ENCODE peak calls at places on chromosomes 4 and X, in nine cellular contexts. E is SK-N-SH, S is suprapubic skin, R is stomach, Y is GM23338, J is endothelial cell of umbilical vein, A is breast epithelium, C is K562, F is sigmoid colon. N is an unnamed sample. For H3K4me1, the result is how much of the 10 kb centered on the place peaks cover.

GRCh38 chr4:40185830-40186664 is 10.8 kb upstream of the RHOH start:
- DNase-seq in E (no peak), S (no peak), R (no peak), Y (no peak), J (no peak), A (no peak), C (no peak), F (no peak), N (no peak)

GRCh38 chrX:98627645-98628044 is 1743.9 kb downstream of the RPA4 start:
- DNase-seq in E (no peak), S (no peak), R (no peak), Y (no peak), J (no peak), A (no peak), C (no peak), F (no peak), N (no peak)

GRCh38 chr4:78293348-78293747 is 236.2 kb downstream of the FRAS1 start:
- DNase-seq in E (no peak), S (no peak), R (no peak), Y (no peak), J (no peak), A (no peak), C (no peak), F (no peak), N (no peak)

GRCh38 chr4:185346975-185347601 is 48.6 kb downstream of the LRP2BP start:
- DNase-seq in E (no peak), S (no peak), R (no peak), Y (no peak), J (no peak), A (no peak), C (no peak), F (no peak), N (no peak)

GRCh38 chr4:151584101-151584500 is 175.1 kb downstream of the FHIP1A start:
- DNase-seq in E (no peak), S (no peak), R (no peak), Y (no peak), J (no peak), A (no peak), C (no peak), F (no peak), N (no peak)

GRCh38 chr4:111960241-111960667 is 185.0 kb upstream of the FAM241A start:
- DNase-seq in E (no peak), S (no peak), R (no peak), Y (no peak), J (peak), A (no peak), C (no peak), F (no peak), N (no peak)

GRCh38 chrX:24479924-24480722 is 15.0 kb downstream of the PDK3 start:
- DNase-seq in E (no peak), S (no peak), R (no peak), Y (no peak), J (peak), A (no peak), C (no peak), F (no peak), N (peak)

GRCh38 chrX:101160001-101160400 is 59.6 kb upstream of the DRP2 start:
- DNase-seq in E (no peak), S (no peak), R (no peak), Y (no peak), J (no peak), A (no peak), C (no peak), F (no peak), N (no peak)

GRCh38 chrX:109596015-109596414 is 29.0 kb downstream of the KCNE5 start:
- DNase-seq in E (no peak), S (no peak), R (no peak), Y (no peak), J (no peak), A (no peak), C (no peak), F (no peak), N (no peak)

GRCh38 chrX:15751160-15751819 is 13.2 kb downstream of the CA5B start:
- DNase-seq in E (no peak), S (no peak), R (no peak), Y (no peak), J (peak), A (no peak), C (no peak), F (no peak), N (no peak)
- H3K27ac ChIP-seq in E (no peak), S (peak), R (no peak), Y (no peak), J (no peak), A (peak), C (no peak), F (peak), N (peak)

GRCh38 chrX:2692221-2693122 is 1.4 kb downstream of the CD99 start:
- DNase-seq in E (peak), S (peak), R (peak), Y (peak), J (peak), A (no peak), C (peak), F (no peak), N (peak)

GRCh38 chrX:2689773-2690666 is 1.1 kb upstream of the CD99 start:
- DNase-seq in E (peak), S (no peak), R (no peak), Y (peak), J (no peak), A (no peak), C (no peak), F (no peak), N (peak)

GRCh38 chrX:2691543-2692220 is 587 bp downstream of the CD99 start:
- DNase-seq in E (no peak), S (peak), R (peak), Y (peak), J (peak), A (no peak), C (peak), F (peak), N (peak)

GRCh38 chrX:2693123-2693438 is 2.0 kb downstream of the CD99 start:
- DNase-seq in E (no peak), S (no peak), R (no peak), Y (no peak), J (no peak), A (no peak), C (no peak), F (no peak), N (peak)

GRCh38 chrX:2690856-2691542 is at the start of gene CD99:
- DNase-seq in E (peak), S (peak), R (peak), Y (peak), J (peak), A (peak), C (peak), F (peak), N (peak)
- TF ChIP-seq POLR2AphosphoS5 in E (no peak), S (peak), R (peak), Y (peak), J (peak), A (peak), C (no peak), F (peak), N (peak)

DNA sequence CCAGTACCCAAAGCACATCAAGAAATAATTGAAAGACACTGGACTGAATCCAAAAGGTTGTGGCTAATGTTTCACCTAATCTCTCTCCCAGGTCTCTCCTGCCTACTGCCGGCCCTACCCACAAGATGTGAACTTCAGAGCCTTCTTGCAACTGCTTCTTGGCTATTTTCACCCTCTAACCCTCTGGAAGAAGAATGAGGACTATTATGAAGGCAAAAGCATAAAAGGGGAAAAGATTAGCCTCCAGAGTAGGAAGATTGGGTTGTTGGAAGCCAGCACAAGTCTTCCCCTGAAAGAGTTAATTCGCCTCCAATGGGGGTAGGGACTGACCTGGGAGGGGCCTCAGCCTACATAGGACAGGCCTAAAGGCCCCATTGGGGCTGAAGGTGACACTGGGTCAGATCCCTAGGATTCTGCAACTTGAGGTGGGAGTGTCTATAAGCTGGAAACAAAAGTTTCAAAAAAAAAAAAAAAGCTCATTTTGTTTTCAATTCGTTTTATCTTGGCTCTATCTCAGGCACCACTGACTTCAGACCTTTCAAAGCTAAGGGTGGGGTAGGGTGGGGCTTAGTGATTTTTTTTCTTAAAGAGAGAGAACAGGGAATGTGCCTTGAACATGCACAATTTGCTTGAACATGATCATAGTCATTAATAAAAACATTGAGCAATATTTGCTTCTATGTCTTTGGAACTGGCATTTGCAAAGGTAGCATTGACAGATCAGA is 278.6 kb upstream of the KLF3 start:
- DNase-seq in E (no peak), S (no peak), R (no peak), Y (no peak), J (no peak), A (no peak), C (peak), F (no peak), N (no peak)
- H3K4me1 ChIP-seq in E (under half), S (half or more), R (under half), Y (under half), J (under half), A (under half), C (under half), F (under half), N (under half)

DNA sequence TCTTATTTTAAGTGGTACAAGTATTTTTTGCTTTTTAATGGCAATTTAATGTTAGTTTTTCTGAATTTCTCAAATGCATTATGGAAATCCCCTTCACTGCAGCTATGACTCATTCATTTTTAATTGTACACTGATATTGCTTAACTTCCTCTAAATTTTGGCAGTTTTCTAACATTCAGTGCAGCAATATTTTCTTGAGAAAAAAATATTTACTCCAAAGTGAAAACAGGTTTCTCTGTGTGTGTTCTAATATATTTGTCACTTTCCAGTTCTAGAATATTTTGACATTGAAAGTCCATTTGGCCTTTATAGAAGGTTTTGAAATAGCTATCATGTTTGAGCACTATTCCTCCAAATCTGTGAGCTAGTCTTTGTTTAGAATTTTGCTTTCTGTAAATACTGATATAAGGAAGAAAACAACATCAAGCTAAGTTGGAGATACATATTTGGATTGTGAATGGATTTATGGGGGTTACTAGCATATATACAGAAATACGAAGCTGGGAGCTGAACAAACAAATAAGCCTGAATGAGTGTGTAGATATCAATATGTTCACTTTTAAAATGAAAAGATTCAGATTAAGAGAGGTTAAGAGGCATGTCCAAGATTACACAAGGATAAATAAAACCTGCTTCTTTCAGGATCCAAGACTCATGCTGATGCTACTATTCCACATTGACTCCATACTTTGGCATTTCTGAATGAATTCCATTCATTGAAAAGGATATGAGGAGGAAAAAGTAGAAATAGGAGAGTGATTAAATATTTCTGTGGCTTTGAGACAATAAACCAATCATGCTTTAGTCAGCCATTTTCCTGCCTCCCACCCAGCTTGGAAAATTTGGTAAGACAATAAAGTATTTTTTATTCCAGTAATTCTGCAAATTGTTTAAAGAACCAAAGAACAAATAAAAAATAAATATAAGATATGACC is 57.4 kb upstream of the SLIT2 start:
- DNase-seq in E (no peak), S (no peak), R (no peak), Y (no peak), J (peak), A (no peak), C (no peak), F (no peak), N (no peak)
- H3K27ac ChIP-seq in E (peak), S (peak), R (no peak), Y (no peak), J (peak), A (no peak), C (no peak), F (peak), N (peak)

DNA sequence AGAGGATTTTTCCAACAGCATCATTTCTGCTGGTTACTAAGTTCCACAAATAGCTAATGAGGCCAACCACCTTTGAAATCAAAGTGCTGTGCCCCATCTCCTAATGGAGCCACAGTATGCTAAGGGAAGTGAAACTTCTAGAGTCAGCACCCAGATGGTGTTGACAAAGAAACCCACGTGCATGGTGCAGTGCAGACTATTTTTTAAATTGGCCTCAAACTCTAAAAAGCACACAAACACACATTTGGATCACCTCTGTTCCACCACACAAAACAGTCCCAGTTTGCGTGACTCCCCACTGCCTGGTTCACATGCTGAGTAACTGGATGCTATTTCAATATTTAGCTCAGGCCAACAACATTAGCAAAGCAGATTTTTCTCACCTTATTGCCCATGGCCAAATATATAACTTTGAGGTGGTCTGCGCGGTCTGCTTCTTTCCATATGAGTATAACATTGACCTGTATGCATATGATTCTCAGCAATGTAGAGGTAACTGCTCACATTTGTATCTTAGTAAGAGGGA is 69.9 kb downstream of the AMELX start:
- DNase-seq in E (no peak), S (no peak), R (no peak), Y (no peak), J (no peak), A (no peak), C (no peak), F (no peak), N (no peak)
- TF ChIP-seq POLR2AphosphoS5 in E (no peak), S (no peak), R (no peak), Y (no peak), J (no peak), A (no peak), C (no peak), F (no peak), N (no peak)

N was measured in spleen.